ENCODE peak calls at places on chromosome 11, in ten cellular contexts. One of them, this sample, is unnamed.
A peak's percentile ranks its signal among the peaks of the same experiment; 100 is the strongest.

GRCh38 chr11:47466701-47467250 is 17.8 kb upstream of the RAPSN start:
- DNase-seq in PC-9: peak; percentile 67
- DNase-seq in stimulated activated CD8-positive, alpha-beta memory T cell treated with anti-CD3 and anti-CD28 coated beads, Interleukin-15, amount 100 ng/mL, for 24 hours: no peak
- DNase-seq in activated CD4-positive, alpha-beta T cell treated with anti-CD3 and anti-CD28 coated beads, Interleukin-2, amount 10 ng/mL, durations not matched to agents 7 days and 5 days: no peak
- DNase-seq in HT-29: peak; percentile 82
- DNase-seq in tibial artery: peak; percentile 62
- DNase-seq in GM03348: peak; percentile 37
- DNase-seq in T-helper 1 cell: no peak
- DNase-seq in iPS-NIHi11: peak; percentile 53
- DNase-seq in Right ventricle myocardium superior: peak; percentile 64
- DNase-seq in this sample: no peak

GRCh38 chr11:68581439-68581838 is 102.9 kb upstream of the GAL start:
- DNase-seq in PC-9: no peak
- DNase-seq in stimulated activated CD8-positive, alpha-beta memory T cell treated with anti-CD3 and anti-CD28 coated beads, Interleukin-15, amount 100 ng/mL, for 24 hours: no peak
- DNase-seq in activated CD4-positive, alpha-beta T cell treated with anti-CD3 and anti-CD28 coated beads, Interleukin-2, amount 10 ng/mL, durations not matched to agents 7 days and 5 days: no peak
- DNase-seq in HT-29: no peak
- DNase-seq in tibial artery: peak; percentile 76
- DNase-seq in GM03348: no peak
- DNase-seq in T-helper 1 cell: no peak
- DNase-seq in iPS-NIHi11: no peak
- DNase-seq in Right ventricle myocardium superior: peak; percentile 69
- DNase-seq in this sample: no peak

GRCh38 chr11:26960265-26960664 is 33.6 kb upstream of the FIBIN start:
- DNase-seq in PC-9: no peak
- DNase-seq in stimulated activated CD8-positive, alpha-beta memory T cell treated with anti-CD3 and anti-CD28 coated beads, Interleukin-15, amount 100 ng/mL, for 24 hours: no peak
- DNase-seq in activated CD4-positive, alpha-beta T cell treated with anti-CD3 and anti-CD28 coated beads, Interleukin-2, amount 10 ng/mL, durations not matched to agents 7 days and 5 days: no peak
- DNase-seq in HT-29: no peak
- DNase-seq in tibial artery: no peak
- DNase-seq in GM03348: peak; percentile 37
- DNase-seq in T-helper 1 cell: no peak
- DNase-seq in iPS-NIHi11: no peak
- DNase-seq in Right ventricle myocardium superior: no peak
- DNase-seq in this sample: peak; percentile 49

GRCh38 chr11:133498969-133499368 is 33.3 kb downstream of the OPCML start:
- DNase-seq in PC-9: no peak
- DNase-seq in stimulated activated CD8-positive, alpha-beta memory T cell treated with anti-CD3 and anti-CD28 coated beads, Interleukin-15, amount 100 ng/mL, for 24 hours: no peak
- DNase-seq in activated CD4-positive, alpha-beta T cell treated with anti-CD3 and anti-CD28 coated beads, Interleukin-2, amount 10 ng/mL, durations not matched to agents 7 days and 5 days: no peak
- DNase-seq in HT-29: no peak
- DNase-seq in tibial artery: no peak
- DNase-seq in GM03348: no peak
- DNase-seq in T-helper 1 cell: no peak
- DNase-seq in iPS-NIHi11: no peak
- DNase-seq in Right ventricle myocardium superior: no peak
- DNase-seq in this sample: no peak

GRCh38 chr11:124085583-124085982 is 29.7 kb upstream of the VWA5A start:
- DNase-seq in PC-9: no peak
- DNase-seq in stimulated activated CD8-positive, alpha-beta memory T cell treated with anti-CD3 and anti-CD28 coated beads, Interleukin-15, amount 100 ng/mL, for 24 hours: no peak
- DNase-seq in activated CD4-positive, alpha-beta T cell treated with anti-CD3 and anti-CD28 coated beads, Interleukin-2, amount 10 ng/mL, durations not matched to agents 7 days and 5 days: no peak
- DNase-seq in HT-29: no peak
- DNase-seq in tibial artery: no peak
- DNase-seq in GM03348: no peak
- DNase-seq in T-helper 1 cell: no peak
- DNase-seq in iPS-NIHi11: no peak
- DNase-seq in Right ventricle myocardium superior: no peak
- DNase-seq in this sample: peak; percentile 17

GRCh38 chr11:59560702-59561469 is 49.5 kb downstream of the OR4D9 start:
- DNase-seq in PC-9: peak; percentile 96
- DNase-seq in stimulated activated CD8-positive, alpha-beta memory T cell treated with anti-CD3 and anti-CD28 coated beads, Interleukin-15, amount 100 ng/mL, for 24 hours: peak; percentile 49
- DNase-seq in activated CD4-positive, alpha-beta T cell treated with anti-CD3 and anti-CD28 coated beads, Interleukin-2, amount 10 ng/mL, durations not matched to agents 7 days and 5 days: peak; percentile 79
- DNase-seq in HT-29: peak; percentile 92
- DNase-seq in tibial artery: peak; percentile 94
- DNase-seq in GM03348: peak; percentile 94
- DNase-seq in T-helper 1 cell: peak; percentile 65
- DNase-seq in iPS-NIHi11: peak; percentile 76
- DNase-seq in Right ventricle myocardium superior: peak; percentile 91
- DNase-seq in this sample: peak; percentile 87

GRCh38 chr11:14907411-14908213 is 15.6 kb upstream of the CYP2R1 start:
- DNase-seq in PC-9: no peak
- DNase-seq in stimulated activated CD8-positive, alpha-beta memory T cell treated with anti-CD3 and anti-CD28 coated beads, Interleukin-15, amount 100 ng/mL, for 24 hours: peak; percentile 75
- DNase-seq in activated CD4-positive, alpha-beta T cell treated with anti-CD3 and anti-CD28 coated beads, Interleukin-2, amount 10 ng/mL, durations not matched to agents 7 days and 5 days: peak; percentile 88
- DNase-seq in HT-29: peak; percentile 88
- DNase-seq in tibial artery: peak; percentile 80
- DNase-seq in GM03348: peak; percentile 43
- DNase-seq in T-helper 1 cell: peak; percentile 64
- DNase-seq in iPS-NIHi11: peak; percentile 25
- DNase-seq in Right ventricle myocardium superior: peak; percentile 90
- DNase-seq in this sample: peak; percentile 23

GRCh38 chr11:132681971-132682370 is 850.3 kb downstream of the OPCML start:
- DNase-seq in PC-9: no peak
- DNase-seq in stimulated activated CD8-positive, alpha-beta memory T cell treated with anti-CD3 and anti-CD28 coated beads, Interleukin-15, amount 100 ng/mL, for 24 hours: no peak
- DNase-seq in activated CD4-positive, alpha-beta T cell treated with anti-CD3 and anti-CD28 coated beads, Interleukin-2, amount 10 ng/mL, durations not matched to agents 7 days and 5 days: no peak
- DNase-seq in HT-29: no peak
- DNase-seq in tibial artery: no peak
- DNase-seq in GM03348: no peak
- DNase-seq in T-helper 1 cell: no peak
- DNase-seq in iPS-NIHi11: no peak
- DNase-seq in Right ventricle myocardium superior: no peak
- DNase-seq in this sample: no peak

GRCh38 chr11:95165638-95166037 is 65.4 kb downstream of the SESN3 start:
- DNase-seq in PC-9: no peak
- DNase-seq in stimulated activated CD8-positive, alpha-beta memory T cell treated with anti-CD3 and anti-CD28 coated beads, Interleukin-15, amount 100 ng/mL, for 24 hours: no peak
- DNase-seq in activated CD4-positive, alpha-beta T cell treated with anti-CD3 and anti-CD28 coated beads, Interleukin-2, amount 10 ng/mL, durations not matched to agents 7 days and 5 days: no peak
- DNase-seq in HT-29: no peak
- DNase-seq in tibial artery: no peak
- DNase-seq in GM03348: no peak
- DNase-seq in T-helper 1 cell: no peak
- DNase-seq in iPS-NIHi11: no peak
- DNase-seq in Right ventricle myocardium superior: no peak
- DNase-seq in this sample: no peak

GRCh38 chr11:58958500-58958899 is 19.2 kb downstream of the GLYATL1 start:
- DNase-seq in PC-9: no peak
- DNase-seq in stimulated activated CD8-positive, alpha-beta memory T cell treated with anti-CD3 and anti-CD28 coated beads, Interleukin-15, amount 100 ng/mL, for 24 hours: no peak
- DNase-seq in activated CD4-positive, alpha-beta T cell treated with anti-CD3 and anti-CD28 coated beads, Interleukin-2, amount 10 ng/mL, durations not matched to agents 7 days and 5 days: peak; percentile 43
- DNase-seq in HT-29: peak; percentile 53
- DNase-seq in tibial artery: no peak
- DNase-seq in GM03348: peak; percentile 33
- DNase-seq in T-helper 1 cell: no peak
- DNase-seq in iPS-NIHi11: peak; percentile 51
- DNase-seq in Right ventricle myocardium superior: no peak
- DNase-seq in this sample: peak; percentile 17

GRCh38 chr11:121421149-121421906 is 30.8 kb upstream of the SORL1 start:
- DNase-seq in PC-9: no peak
- DNase-seq in stimulated activated CD8-positive, alpha-beta memory T cell treated with anti-CD3 and anti-CD28 coated beads, Interleukin-15, amount 100 ng/mL, for 24 hours: no peak
- DNase-seq in activated CD4-positive, alpha-beta T cell treated with anti-CD3 and anti-CD28 coated beads, Interleukin-2, amount 10 ng/mL, durations not matched to agents 7 days and 5 days: no peak
- DNase-seq in HT-29: peak; percentile 31
- DNase-seq in tibial artery: no peak
- DNase-seq in GM03348: no peak
- DNase-seq in T-helper 1 cell: no peak
- DNase-seq in iPS-NIHi11: no peak
- DNase-seq in Right ventricle myocardium superior: no peak
- DNase-seq in this sample: no peak

GRCh38 chr11:128772814-128773213 is 78.9 kb downstream of the FLI1 start:
- DNase-seq in PC-9: no peak
- DNase-seq in stimulated activated CD8-positive, alpha-beta memory T cell treated with anti-CD3 and anti-CD28 coated beads, Interleukin-15, amount 100 ng/mL, for 24 hours: no peak
- DNase-seq in activated CD4-positive, alpha-beta T cell treated with anti-CD3 and anti-CD28 coated beads, Interleukin-2, amount 10 ng/mL, durations not matched to agents 7 days and 5 days: peak; percentile 31
- DNase-seq in HT-29: peak; percentile 76
- DNase-seq in tibial artery: peak; percentile 74
- DNase-seq in GM03348: no peak
- DNase-seq in T-helper 1 cell: peak; percentile 31
- DNase-seq in iPS-NIHi11: no peak
- DNase-seq in Right ventricle myocardium superior: peak; percentile 75
- DNase-seq in this sample: no peak

GRCh38 chr11:60315866-60316265 is 11.2 kb upstream of the MS4A6E start:
- DNase-seq in PC-9: no peak
- DNase-seq in stimulated activated CD8-positive, alpha-beta memory T cell treated with anti-CD3 and anti-CD28 coated beads, Interleukin-15, amount 100 ng/mL, for 24 hours: no peak
- DNase-seq in activated CD4-positive, alpha-beta T cell treated with anti-CD3 and anti-CD28 coated beads, Interleukin-2, amount 10 ng/mL, durations not matched to agents 7 days and 5 days: no peak
- DNase-seq in HT-29: no peak
- DNase-seq in tibial artery: no peak
- DNase-seq in GM03348: no peak
- DNase-seq in T-helper 1 cell: no peak
- DNase-seq in iPS-NIHi11: no peak
- DNase-seq in Right ventricle myocardium superior: no peak
- DNase-seq in this sample: no peak

GRCh38 chr11:33507967-33508366 is 192.7 kb downstream of the C11orf91 start:
- DNase-seq in PC-9: peak; percentile 50
- DNase-seq in stimulated activated CD8-positive, alpha-beta memory T cell treated with anti-CD3 and anti-CD28 coated beads, Interleukin-15, amount 100 ng/mL, for 24 hours: no peak
- DNase-seq in activated CD4-positive, alpha-beta T cell treated with anti-CD3 and anti-CD28 coated beads, Interleukin-2, amount 10 ng/mL, durations not matched to agents 7 days and 5 days: no peak
- DNase-seq in HT-29: peak; percentile 56
- DNase-seq in tibial artery: no peak
- DNase-seq in GM03348: peak; percentile 13
- DNase-seq in T-helper 1 cell: no peak
- DNase-seq in iPS-NIHi11: no peak
- DNase-seq in Right ventricle myocardium superior: no peak
- DNase-seq in this sample: peak; percentile 52